ENCODE peak calls at places on chromosomes 6 and 20, in six cellular contexts. Q is midbrain; T is AG04449; M is anterior cingulate cortex; J is NAMALWA; L is activated CD4-positive, alpha-beta T cell treated with anti-CD3 and anti-CD28 coated beads, Interleukin-2, amount 10 ng/mL, durations not matched to agents 7 days and 5 days. C is an unnamed sample.

GRCh38 chr20:63932606-63933160 is 23.5 kb downstream of the UCKL1 start:
- DNase-seq in L (no peak), J (no peak), Q (no peak), M (no peak), T (no peak), C (no peak)

GRCh38 chr6:43790031-43790430 is 20.0 kb downstream of the VEGFA start:
- DNase-seq in T (no peak), J (no peak), L (no peak), M (no peak), Q (no peak), C (peak; percentile 48)

GRCh38 chr6:14121936-14122344 is 4.4 kb downstream of the CD83 start:
- DNase-seq in T (no peak), J (peak; percentile 75), L (no peak), M (no peak), Q (peak; percentile 24), C (no peak)

GRCh38 chr6:32195902-32196681 is 3.6 kb upstream of the GPSM3 start:
- DNase-seq in T (no peak), Q (peak; percentile 92), M (peak; percentile 92), J (peak; percentile 85), L (peak; percentile 64), C (peak; percentile 39)

GRCh38 chr20:4794846-4795245 is 73.1 kb downstream of the PRND start:
- DNase-seq in M (no peak), Q (no peak), L (no peak), T (no peak), J (no peak), C (no peak)

GRCh38 chr20:49916146-49917002 is 1.0 kb upstream of the SPATA2 start:
- DNase-seq in Q (no peak), J (peak; percentile 30), L (no peak), M (no peak), T (no peak), C (peak; percentile 88)

GRCh38 chr6:40912158-40912946 is 126.7 kb downstream of the UNC5CL start:
- DNase-seq in M (no peak), J (peak; percentile 72), T (no peak), Q (peak; percentile 7), L (peak; percentile 54), C (peak; percentile 77)

GRCh38 chr20:38338849-38339520 is 7.3 kb upstream of the LBP start:
- DNase-seq in Q (no peak), T (no peak), J (no peak), M (no peak), L (no peak), C (no peak)

GRCh38 chr20:10521068-10521834 is 86.1 kb downstream of the SLX4IP start:
- DNase-seq in M (no peak), Q (peak; percentile 10), T (no peak), L (no peak), J (no peak), C (no peak)

GRCh38 chr6:149037026-149037734 is 280.3 kb upstream of the TAB2 start:
- DNase-seq in M (no peak), J (no peak), Q (no peak), T (no peak), L (no peak), C (no peak)

GRCh38 chr6:48315051-48315719 is 204.2 kb upstream of the PTCHD4 start:
- DNase-seq in L (no peak), M (no peak), Q (no peak), J (no peak), T (no peak), C (no peak)

GRCh38 chr6:33599413-33599911 is 19.4 kb upstream of the BAK1 start:
- DNase-seq in L (no peak), M (no peak), T (no peak), Q (no peak), J (no peak), C (no peak)

GRCh38 chr20:59684685-59685212 is 80.4 kb downstream of the PHACTR3 start:
- DNase-seq in M (no peak), T (no peak), J (no peak), Q (no peak), L (no peak), C (no peak)

GRCh38 chr6:4870821-4871494 is 94.8 kb downstream of the CDYL start:
- DNase-seq in J (no peak), T (no peak), L (no peak), Q (no peak), M (no peak), C (no peak)

GRCh38 chr6:42236680-42237473 is 19.2 kb upstream of the MRPS10 start:
- DNase-seq in L (no peak), M (no peak), J (no peak), T (no peak), Q (no peak), C (no peak)

GRCh38 chr6:50824505-50824904 is 5.8 kb downstream of the TFAP2B start:
- DNase-seq in M (no peak), Q (no peak), T (no peak), J (no peak), L (no peak), C (no peak)

GRCh38 chr20:53655909-53656652 is 62.4 kb upstream of the ZNF217 start:
- DNase-seq in T (no peak), J (no peak), L (no peak), Q (no peak), M (no peak), C (peak; percentile 86)

GRCh38 chr6:16184129-16184528 is 54.3 kb upstream of the GMPR start:
- DNase-seq in Q (no peak), J (peak; percentile 76), M (no peak), T (no peak), L (no peak), C (peak; percentile 85)

GRCh38 chr6:148497256-148497655 is 154.6 kb downstream of the SASH1 start:
- DNase-seq in J (no peak), T (peak; percentile 86), L (no peak), Q (no peak), M (no peak), C (no peak)

GRCh38 chr6:145247677-145248419 is 487.5 kb downstream of the EPM2A start:
- DNase-seq in L (no peak), T (peak; percentile 88), Q (no peak), J (no peak), M (no peak), C (no peak)

GRCh38 chr6:157747395-157747794 is 75.7 kb upstream of the SNX9 start:
- DNase-seq in T (no peak), J (no peak), M (no peak), Q (no peak), L (no peak), C (no peak)

GRCh38 chr6:150685860-150686259 is 86.2 kb downstream of the PLEKHG1 start:
- DNase-seq in M (no peak), J (peak; percentile 62), Q (peak; percentile 16), T (no peak), L (peak; percentile 51), C (peak; percentile 47)

GRCh38 chr6:86192123-86192522 is 549.4 kb upstream of the SYNCRIP start:
- DNase-seq in T (no peak), L (no peak), Q (no peak), M (no peak), J (peak; percentile 65), C (no peak)

GRCh38 chr6:52574709-52575489 is 2.0 kb downstream of the TRAM2 start:
- DNase-seq in J (peak; percentile 18), L (peak; percentile 78), T (no peak), M (no peak), Q (no peak), C (no peak)

GRCh38 chr6:657743-658142 is 843 bp upstream of the HUS1B start:
- DNase-seq in L (no peak), M (no peak), J (no peak), T (no peak), Q (no peak), C (no peak)

C was measured in T47D.